ENCODE peak calls at places on chromosome 16, in seven cellular contexts. L is gastrocnemius medialis, T is kidney epithelial cell, I is heart left ventricle, V is kidney, B is mammary epithelial cell, C is GM23338. P is an unnamed sample. For H3K36me3, the result is how much of the 10 kb centered on the place peaks cover.

GRCh38 chr16:56628486-56629035 is 3.0 kb downstream of the MT1E start:
- DNase-seq in I (no peak), C (no peak), L (no peak), B (no peak), T (no peak), V (no peak), P (no peak)

GRCh38 chr16:3513892-3514600 is 13.2 kb downstream of the CLUAP1 start:
- DNase-seq in V (no peak), B (peak), T (no peak), C (no peak), L (no peak), I (no peak), P (no peak)

GRCh38 chr16:21300309-21301167 is 22.4 kb upstream of the CRYM start:
- DNase-seq in I (peak), B (peak), C (peak), L (peak), V (peak), T (peak), P (peak)

GRCh38 chr16:80611930-80612327 is 71.1 kb downstream of the DYNLRB2 start:
- DNase-seq in T (no peak), V (no peak), I (no peak), L (no peak), B (no peak), C (no peak), P (peak)

GRCh38 chr16:79656537-79657115 is 56.1 kb upstream of the MAF start:
- DNase-seq in I (no peak), V (no peak), B (no peak), T (no peak), C (peak), L (no peak), P (no peak)

GRCh38 chr16:72134507-72134906 is 37.4 kb downstream of the PMFBP1 start:
- DNase-seq in B (no peak), T (no peak), I (no peak), C (no peak), V (no peak), L (no peak), P (no peak)

GRCh38 chr16:57525761-57526160 is 10.6 kb downstream of the CCDC102A start:
- DNase-seq in C (no peak), L (no peak), T (no peak), I (no peak), V (no peak), B (no peak), P (peak)

GRCh38 chr16:67199808-67200198 is 872 bp downstream of the ELMO3 start:
- DNase-seq in T (no peak), C (peak), V (no peak), B (no peak), I (no peak), L (peak), P (no peak)

GRCh38 chr16:83967838-83968482 is at the start of gene NECAB2:
- DNase-seq in C (peak), T (no peak), L (no peak), I (peak), V (peak), B (no peak), P (peak)

GRCh38 chr16:56916571-56917403 is 15.2 kb upstream of the HERPUD1 start:
- DNase-seq in C (no peak), L (no peak), T (no peak), V (no peak), B (no peak), I (no peak), P (no peak)

GRCh38 chr16:5580320-5580719 is 482.7 kb upstream of the EEF2KMT start:
- DNase-seq in T (no peak), I (no peak), B (no peak), C (no peak), V (no peak), L (no peak), P (no peak)

GRCh38 chr16:1916654-1916990 is 1.6 kb downstream of the HS3ST6 start:
- DNase-seq in T (no peak), B (no peak), I (no peak), V (no peak), L (no peak), C (peak), P (no peak)

GRCh38 chr16:67917852-67918236 is 13.8 kb downstream of the CTRL start:
- DNase-seq in V (no peak), L (peak), I (no peak), C (no peak), T (peak), B (peak), P (no peak)

GRCh38 chr16:22369221-22369811 is 5.1 kb downstream of the CDR2 start:
- DNase-seq in V (no peak), T (no peak), C (no peak), B (no peak), L (no peak), I (no peak), P (no peak)

GRCh38 chr16:733382-734207 is 6.7 kb downstream of the HAGHL start:
- DNase-seq in L (no peak), C (peak), V (peak), B (no peak), T (no peak), I (no peak), P (peak)

GRCh38 chr16:27238016-27238587 is 30.5 kb downstream of the NSMCE1 start:
- DNase-seq in T (no peak), V (peak), I (peak), C (no peak), B (no peak), L (no peak), P (peak)

GRCh38 chr16:17053536-17054160 is 417.1 kb downstream of the XYLT1 start:
- DNase-seq in L (no peak), C (peak), T (no peak), V (no peak), I (no peak), B (no peak), P (no peak)
- TF ChIP-seq CTCF in L (no peak), C (peak), T (no peak), V (no peak), I (no peak), B (no peak), P (no peak)

GRCh38 chr16:29804455-29805231 is 1.7 kb upstream of the MAZ start:
- DNase-seq in B (no peak), L (peak), V (no peak), C (peak), T (no peak), I (peak), P (peak)

GRCh38 chr16:29807426-29808218 is 1.3 kb downstream of the MAZ start:
- DNase-seq in V (peak), C (peak), I (peak), L (peak), T (no peak), B (peak), P (peak)

GRCh38 chr16:29806641-29807425 is 504 bp downstream of the MAZ start:
- DNase-seq in I (peak), L (peak), C (peak), V (peak), B (peak), T (no peak), P (peak)

GRCh38 chr16:29805232-29806095 is 865 bp upstream of the MAZ start:
- DNase-seq in I (peak), B (peak), C (peak), V (peak), L (peak), T (no peak), P (peak)

GRCh38 chr16:29806096-29806579 is at the start of gene MAZ:
- DNase-seq in V (no peak), B (no peak), L (no peak), T (no peak), C (no peak), I (no peak), P (peak)
- H3K36me3 ChIP-seq in V (under half), B (under half), L (under half), T (under half), C (under half), I (under half), P (under half)

GRCh38 chr16:47461598-47462266 is 601 bp downstream of the PHKB start:
- DNase-seq in V (no peak), T (no peak), C (peak), I (no peak), B (peak), L (peak), P (no peak)
- TF ChIP-seq CTCF in V (no peak), T (no peak), C (no peak), I (no peak), B (no peak), L (no peak), P (no peak)

GRCh38 chr16:11696266-11697012 is 28.2 kb downstream of the SNN start:
- DNase-seq in T (no peak), B (no peak), C (no peak), I (no peak), V (no peak), L (no peak), P (no peak)
- H3K36me3 ChIP-seq in T (under half), B (under half), C (under half), I (half or more), V (half or more), L (under half), P (half or more)

DNA sequence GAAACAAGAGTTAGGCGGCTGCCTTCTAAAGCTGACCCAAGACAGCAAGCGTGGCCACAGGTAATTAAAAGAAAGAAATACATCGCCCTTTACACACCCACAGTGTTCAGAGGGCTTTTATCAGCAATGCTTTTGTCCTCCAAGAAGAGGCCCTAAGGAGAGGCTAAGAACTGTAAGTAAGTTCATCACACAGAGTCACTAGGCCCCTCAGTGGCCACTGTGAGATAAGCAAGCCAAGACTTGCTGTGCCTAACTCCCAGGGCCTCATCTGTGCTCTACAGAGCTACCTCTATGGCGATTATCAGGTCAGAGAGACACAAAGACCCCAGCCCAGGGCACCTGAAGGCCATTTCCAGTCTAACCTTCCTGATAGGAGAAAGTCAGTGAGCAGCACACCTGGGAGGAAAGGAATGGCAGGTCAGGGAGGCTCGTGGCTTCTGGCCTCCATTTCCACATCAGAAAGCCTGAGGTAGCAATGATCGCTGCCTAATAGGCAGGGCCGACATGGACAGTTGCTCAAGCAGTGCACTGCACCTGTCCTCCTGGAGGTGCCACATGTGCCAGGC is 545.2 kb upstream of the CDH11 start:
- DNase-seq in V (no peak), C (peak), T (no peak), L (no peak), I (no peak), B (no peak), P (no peak)
- TF ChIP-seq CTCF in V (no peak), C (no peak), T (peak), L (no peak), I (no peak), B (no peak), P (no peak)

DNA sequence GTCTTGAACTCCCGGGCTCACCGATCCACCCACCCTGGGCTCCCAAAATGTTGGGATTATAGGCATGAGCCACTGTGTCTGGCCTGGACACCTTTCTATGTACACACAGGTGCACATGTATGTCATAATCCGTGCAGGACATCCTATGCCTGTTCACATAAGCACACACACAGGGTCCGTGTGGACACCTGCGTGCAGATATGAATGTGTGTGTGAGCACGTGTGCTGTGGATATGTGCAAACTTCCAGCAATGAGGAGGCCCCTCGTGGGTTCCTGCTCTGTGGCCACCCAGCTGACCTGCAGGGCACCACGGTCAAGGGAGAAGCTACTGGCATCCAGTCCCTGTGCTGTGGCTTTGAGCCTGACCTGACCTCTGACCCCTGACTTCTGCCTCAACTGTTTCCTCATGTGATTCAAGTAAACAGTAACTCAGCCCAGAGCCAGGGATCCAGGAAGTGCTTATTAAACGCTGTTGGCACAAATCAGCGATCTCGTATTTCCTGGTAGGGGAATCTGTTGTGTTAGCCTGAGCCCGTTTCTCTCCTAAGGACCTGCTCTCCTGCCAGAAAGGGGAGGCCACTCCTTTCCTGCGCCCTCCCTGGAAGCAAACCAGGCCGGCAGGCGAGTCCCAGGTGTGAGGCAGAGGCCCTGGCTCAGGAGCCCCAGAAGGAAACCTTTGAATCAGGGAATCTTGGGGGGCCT is 6.5 kb downstream of the CPNE7 start:
- DNase-seq in C (no peak), I (no peak), L (no peak), V (peak), B (no peak), T (no peak), P (peak)
- H3K36me3 ChIP-seq in C (under half), I (under half), L (under half), V (under half), B (under half), T (under half), P (under half)

DNA sequence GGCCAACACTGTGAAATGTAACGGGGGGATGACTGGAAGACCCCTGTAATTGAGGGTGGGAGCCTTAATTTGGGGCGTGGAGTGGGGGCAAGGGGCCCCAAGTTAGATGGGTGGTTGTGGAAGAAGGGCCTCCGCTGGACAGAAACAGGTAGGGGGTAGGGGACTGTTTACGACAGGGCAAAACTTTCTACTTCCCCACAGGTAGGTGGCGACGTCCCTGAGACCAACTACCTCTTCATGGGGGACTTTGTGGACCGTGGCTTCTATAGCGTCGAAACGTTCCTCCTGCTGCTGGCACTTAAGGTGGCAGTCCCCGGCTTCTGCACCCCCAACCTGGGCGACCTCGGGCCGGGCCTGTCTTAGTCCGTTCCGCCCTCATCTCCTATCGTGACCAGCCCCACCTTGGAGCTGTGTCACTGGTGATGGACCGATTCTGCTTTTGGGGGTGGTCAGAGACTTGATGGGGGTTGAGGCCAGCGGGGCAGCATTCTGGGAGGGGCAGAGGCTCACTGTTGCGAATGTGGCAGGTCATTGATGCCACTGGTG is 6.8 kb downstream of the PPP4C start:
- DNase-seq in C (no peak), V (no peak), I (peak), L (no peak), T (no peak), B (no peak), P (no peak)
- TF ChIP-seq CTCF in C (peak), V (no peak), I (no peak), L (no peak), T (peak), B (peak), P (no peak)